ENCODE peak calls at places on chromosomes 4 and X, in nine cellular contexts. N is mesenchymal stem cell; D is uterus; G is testis; W is CD4-positive, CD25-positive, alpha-beta regulatory T cell; L is spleen; S is mammary epithelial cell; H is A549; K is ovary. A is an unnamed sample. For H3K4me1, the result is how much of the 10 kb centered on the place peaks cover.

GRCh38 chr4:168433576-168433975 is 46.7 kb downstream of the DDX60L start:
- DNase-seq in L (no peak), G (no peak), D (no peak), W (no peak), K (no peak), S (no peak), N (no peak), H (no peak), A (no peak)

GRCh38 chr4:152777488-152777887 is 2.0 kb downstream of the TIGD4 start:
- DNase-seq in H (no peak), S (no peak), K (no peak), N (no peak), G (no peak), D (no peak), W (no peak), L (no peak), A (no peak)

GRCh38 chr4:2251795-2252529 is 9.9 kb downstream of the MXD4 start:
- DNase-seq in D (no peak), S (no peak), K (no peak), L (peak), G (peak), H (no peak), N (no peak), W (no peak), A (no peak)

GRCh38 chr4:126386512-126386911 is 1071.8 kb downstream of the FAT4 start:
- DNase-seq in W (no peak), H (no peak), S (peak), N (no peak), L (no peak), K (no peak), D (no peak), G (no peak), A (no peak)

GRCh38 chr4:98557497-98557896 is 100.9 kb downstream of the TSPAN5 start:
- DNase-seq in N (peak), K (no peak), H (no peak), L (no peak), G (no peak), W (peak), D (no peak), S (peak), A (no peak)

GRCh38 chr4:95627709-95628108 is 78.9 kb upstream of the UNC5C start:
- DNase-seq in G (no peak), S (no peak), W (no peak), H (no peak), L (no peak), D (no peak), N (no peak), K (no peak), A (no peak)

GRCh38 chrX:120468071-120468470 is 1.0 kb downstream of the LAMP2 start:
- DNase-seq in L (no peak), K (no peak), H (no peak), G (no peak), S (peak), D (no peak), W (no peak), N (peak), A (no peak)

GRCh38 chr4:138259801-138260200 is 17.7 kb upstream of the SLC7A11 start:
- DNase-seq in W (no peak), S (peak), H (no peak), N (peak), L (no peak), G (no peak), K (no peak), D (no peak), A (no peak)

GRCh38 chrX:55342533-55343501 is 78.1 kb upstream of the PAGE3 start:
- DNase-seq in G (peak), K (no peak), D (no peak), L (no peak), H (peak), N (no peak), W (peak), S (peak), A (peak)

GRCh38 chr4:183447646-183448045 is 3.2 kb downstream of the CDKN2AIP start:
- DNase-seq in S (no peak), K (no peak), G (no peak), W (peak), H (no peak), D (no peak), N (no peak), L (no peak), A (no peak)

GRCh38 chr4:5995901-5996623 is 22.2 kb downstream of the C4orf50 start:
- DNase-seq in L (no peak), S (no peak), K (no peak), G (no peak), D (no peak), N (no peak), H (no peak), W (no peak), A (no peak)

GRCh38 chr4:20297246-20297645 is 45.5 kb downstream of the SLIT2 start:
- DNase-seq in K (no peak), S (no peak), L (no peak), D (no peak), W (no peak), G (no peak), N (no peak), H (no peak), A (no peak)

GRCh38 chrX:11724122-11725017 is 33.7 kb upstream of the MSL3 start:
- DNase-seq in L (no peak), S (peak), K (peak), D (no peak), H (peak), W (peak), G (no peak), N (peak), A (peak)

GRCh38 chrX:70174754-70175153 is 2.5 kb upstream of the DGAT2L6 start:
- DNase-seq in S (no peak), L (no peak), K (no peak), G (no peak), D (no peak), W (no peak), H (no peak), N (no peak), A (no peak)

DNA sequence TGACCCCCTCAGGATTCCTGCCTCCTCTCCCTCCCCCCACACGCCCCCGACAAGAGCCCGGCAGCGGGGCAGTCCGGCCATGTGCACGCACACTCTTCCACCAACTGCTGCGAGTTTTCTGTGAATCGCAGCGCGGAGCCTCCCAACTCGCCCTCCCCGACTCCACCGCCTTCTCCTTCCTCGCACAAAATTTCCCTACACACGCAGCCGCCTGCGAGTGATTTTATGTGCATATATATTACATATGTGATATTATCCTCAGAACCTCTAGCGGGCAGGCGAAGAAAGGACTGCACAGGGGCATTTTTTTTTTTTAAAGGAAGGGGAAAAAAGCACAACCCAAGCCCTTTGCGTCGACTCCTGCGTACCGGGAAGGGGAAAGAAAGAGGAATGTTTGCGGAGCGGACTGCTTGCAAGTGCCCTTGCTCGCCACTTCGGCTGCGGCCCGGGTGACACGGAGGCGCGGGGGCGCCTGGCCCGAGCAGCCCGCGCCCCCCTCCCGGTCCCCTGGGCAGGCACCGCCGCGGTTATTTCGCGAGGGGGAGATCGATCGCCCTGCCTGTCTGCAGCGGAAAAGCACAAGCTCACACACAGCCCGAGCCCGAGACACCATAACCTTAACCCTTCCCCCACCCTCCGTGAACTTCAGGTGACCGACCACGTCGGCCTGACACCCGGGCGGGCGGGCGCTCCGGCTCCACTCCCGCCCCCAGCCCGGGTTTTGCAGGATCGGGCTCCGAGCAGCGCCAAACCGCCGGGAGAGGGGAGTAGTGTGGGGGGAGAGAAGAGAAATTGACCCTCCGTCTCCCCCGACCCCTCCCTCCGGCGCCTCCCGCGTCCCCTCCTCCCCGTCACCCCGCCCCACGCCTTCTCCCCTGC is 2.2 kb downstream of the ZNF827 start:
- DNase-seq in W (peak), G (peak), S (peak), D (peak), L (peak), H (no peak), N (peak), K (peak), A (peak)
- H3K4me1 ChIP-seq in W (under half), G (under half), S (under half), D (under half), L (under half), H (under half), N (under half), K (under half), A (under half)

DNA sequence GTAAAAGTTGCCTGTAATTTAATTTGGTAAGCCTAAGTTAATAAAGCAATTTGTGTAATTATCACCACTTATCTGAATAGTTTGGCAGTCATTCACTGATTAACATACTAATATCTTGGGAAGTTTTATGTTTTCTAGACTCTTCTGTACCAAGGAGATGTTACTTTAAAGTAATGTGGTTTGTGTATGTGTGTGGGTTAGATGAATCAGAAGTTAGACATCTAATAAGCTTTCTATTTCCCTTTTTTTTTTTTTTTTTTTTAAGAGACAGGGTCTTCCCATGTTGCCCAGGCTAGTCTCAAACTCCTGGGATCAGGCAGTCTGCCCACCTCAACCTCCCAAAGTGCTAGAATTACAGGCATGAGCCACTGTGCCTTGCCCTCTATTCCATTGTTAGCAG is 5.3 kb downstream of the SLAIN2 start:
- DNase-seq in S (peak), K (no peak), W (no peak), N (peak), L (no peak), H (no peak), G (no peak), D (no peak), A (no peak)
- H3K4me1 ChIP-seq in S (under half), K (under half), W (under half), N (under half), L (half or more), H (under half), G (under half), D (under half), A (under half)

GRCh38 chr4:38491854-38492478 is 172.0 kb upstream of the KLF3 start:
- DNase-seq in N (no peak), W (no peak), S (no peak), K (no peak), L (no peak), G (no peak), H (no peak), D (no peak), A (no peak)
- H3K4me1 ChIP-seq in N (under half), W (under half), S (under half), K (under half), L (under half), G (under half), H (under half), D (under half), A (under half)

DNA sequence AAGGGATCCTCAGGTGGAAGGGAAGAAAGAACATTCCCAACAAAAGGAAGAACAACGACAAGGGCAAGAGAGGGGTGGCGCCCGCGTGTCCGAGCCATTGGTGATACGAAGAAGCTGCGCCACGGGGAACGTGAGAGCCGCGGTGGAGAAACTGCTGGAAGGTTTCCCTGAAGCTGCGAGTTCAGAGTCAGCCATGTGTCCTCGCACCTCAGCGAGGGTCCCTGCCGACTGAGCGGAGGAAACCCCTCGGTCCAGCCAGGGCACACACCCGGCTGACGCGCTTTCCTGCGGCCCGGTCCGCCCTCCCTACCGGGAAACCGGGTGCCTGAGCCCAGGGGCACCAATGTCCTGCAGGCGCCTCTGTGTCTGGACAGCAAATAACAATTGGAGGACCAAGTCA is 18.0 kb downstream of the IRF2 start:
- DNase-seq in K (no peak), H (no peak), D (no peak), S (no peak), W (no peak), N (no peak), L (no peak), G (no peak), A (no peak)
- H3K4me1 ChIP-seq in K (under half), H (under half), D (under half), S (under half), W (under half), N (under half), L (half or more), G (under half), A (under half)